ENCODE peak calls at places on chromosomes 12 and 14, in ten cellular contexts. E, J, B, X, T, R, M, P, Z and N are unnamed samples.

GRCh38 chr14:81889529-81889928 is 355.9 kb upstream of the SEL1L start:
- DNase-seq in M (no peak), Z (no peak), B (no peak), E (no peak), R (no peak), P (no peak), T (no peak), X (no peak), J (no peak), N (no peak)

GRCh38 chr12:55745361-55746146 is 2.6 kb downstream of the GDF11 start:
- DNase-seq in J (no peak), E (no peak), Z (no peak), R (no peak), T (peak), B (no peak), P (peak), X (peak), M (no peak), N (peak)

GRCh38 chr12:62332598-62332997 is 72.4 kb downstream of the USP15 start:
- DNase-seq in P (no peak), J (no peak), R (peak), M (no peak), Z (peak), T (no peak), B (peak), X (peak), E (no peak), N (peak)

GRCh38 chr14:100155049-100155621 is 4.3 kb downstream of the DEGS2 start:
- DNase-seq in R (no peak), B (peak), P (peak), Z (peak), X (peak), J (no peak), M (peak), T (no peak), E (no peak), N (peak)

GRCh38 chr12:95774311-95775045 is 16.1 kb downstream of the NTN4 start:
- DNase-seq in R (no peak), B (peak), E (no peak), X (peak), Z (no peak), T (no peak), P (no peak), J (no peak), M (no peak), N (peak)

GRCh38 chr12:6083606-6084005 is 40.9 kb downstream of the VWF start:
- DNase-seq in Z (peak), E (no peak), M (no peak), J (no peak), T (no peak), P (no peak), B (no peak), X (no peak), R (no peak), N (peak)

GRCh38 chr12:16359512-16360491 is 12.4 kb downstream of the MGST1 start:
- DNase-seq in Z (peak), X (peak), T (no peak), M (no peak), E (no peak), R (no peak), B (peak), P (peak), J (no peak), N (peak)

GRCh38 chr12:69844416-69844815 is 19.4 kb downstream of the MYRFL start:
- DNase-seq in P (no peak), T (no peak), B (no peak), Z (no peak), X (no peak), J (no peak), E (peak), M (no peak), R (no peak), N (no peak)

GRCh38 chr14:83260751-83261150 is 1727.1 kb upstream of the SEL1L start:
- DNase-seq in T (no peak), R (no peak), J (no peak), M (no peak), E (no peak), B (no peak), X (no peak), Z (no peak), P (no peak), N (no peak)

GRCh38 chr14:104917992-104918391 is 6.7 kb upstream of the PLD4 start:
- DNase-seq in X (no peak), B (no peak), J (no peak), M (no peak), E (no peak), T (no peak), R (no peak), P (no peak), Z (no peak), N (no peak)

GRCh38 chr12:3527181-3527580 is 36.2 kb downstream of the PRMT8 start:
- DNase-seq in P (no peak), T (no peak), X (peak), Z (peak), J (no peak), R (no peak), B (peak), M (no peak), E (no peak), N (peak)

GRCh38 chr12:25590021-25590721 is 37.1 kb upstream of the LMNTD1 start:
- DNase-seq in T (no peak), Z (no peak), P (no peak), X (no peak), R (no peak), B (no peak), E (no peak), M (peak), J (no peak), N (no peak)

GRCh38 chr12:8088574-8088973 is 6.5 kb downstream of the NECAP1 start:
- DNase-seq in M (peak), B (no peak), E (no peak), T (no peak), J (no peak), X (no peak), P (no peak), R (no peak), Z (no peak), N (no peak)

GRCh38 chr12:1591029-1591428 is 3.4 kb downstream of the FBXL14 start:
- DNase-seq in B (peak), E (no peak), R (no peak), J (no peak), M (peak), P (no peak), T (no peak), Z (peak), X (no peak), N (peak)
- TF ChIP-seq CTCF in B (peak), E (no peak), R (no peak), J (no peak), M (peak), P (no peak), T (no peak), Z (peak), X (no peak), N (no peak)

DNA sequence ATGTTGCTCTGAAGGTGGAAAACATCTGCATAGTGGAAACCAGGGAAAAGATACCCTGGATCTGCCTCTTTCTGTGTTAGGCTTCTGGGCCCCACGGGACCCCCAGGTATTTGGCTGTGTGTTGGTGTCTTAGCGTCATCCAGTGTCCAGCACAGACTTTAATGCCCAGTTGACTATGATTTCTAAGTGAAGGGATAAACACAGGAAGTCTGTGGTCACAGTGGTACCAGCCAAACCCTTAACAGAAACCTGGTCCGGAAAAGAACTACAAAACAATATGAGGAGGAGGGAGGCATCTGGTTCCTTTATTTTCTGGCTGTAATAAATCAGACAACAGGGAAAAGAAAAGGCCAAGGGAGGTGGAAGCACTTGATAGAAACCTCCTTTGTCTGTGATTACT is 56.4 kb downstream of the CMKLR1 start:
- DNase-seq in E (no peak), X (no peak), R (no peak), J (no peak), Z (no peak), P (no peak), M (no peak), T (no peak), B (no peak), N (no peak)
- TF ChIP-seq CTCF in E (no peak), X (no peak), R (no peak), J (no peak), Z (no peak), P (no peak), M (no peak), T (no peak), B (no peak), N (no peak)

GRCh38 chr14:26004342-26004741 is 593.5 kb downstream of the NOVA1 start:
- DNase-seq in E (no peak), T (no peak), Z (no peak), B (no peak), J (no peak), R (no peak), X (no peak), P (no peak), M (no peak), N (no peak)

DNA sequence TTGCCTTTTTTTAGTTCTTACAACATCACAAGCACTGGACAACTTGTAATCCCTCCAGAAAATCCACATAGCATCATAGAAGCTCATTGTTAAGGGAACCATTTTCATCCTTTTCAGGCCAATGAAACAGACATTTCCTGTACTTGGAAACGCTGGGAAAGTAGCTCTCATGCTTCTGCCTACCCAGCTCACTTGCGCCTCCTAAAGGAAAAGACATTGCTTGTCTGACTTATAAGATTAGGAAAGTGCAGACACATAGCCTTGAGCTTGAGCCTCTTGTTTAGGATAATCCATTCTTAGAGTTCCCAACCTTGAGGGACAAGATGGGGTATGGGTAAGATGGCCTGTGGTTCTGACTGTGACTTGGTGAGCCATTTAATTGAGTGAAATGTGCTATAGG is 589.5 kb downstream of the NOVA1 start:
- DNase-seq in Z (peak), J (no peak), R (no peak), E (no peak), M (no peak), B (peak), X (peak), T (no peak), P (no peak), N (no peak)
- TF ChIP-seq CTCF in Z (peak), J (no peak), R (no peak), E (no peak), M (no peak), B (no peak), X (no peak), T (peak), P (peak), N (no peak)

DNA sequence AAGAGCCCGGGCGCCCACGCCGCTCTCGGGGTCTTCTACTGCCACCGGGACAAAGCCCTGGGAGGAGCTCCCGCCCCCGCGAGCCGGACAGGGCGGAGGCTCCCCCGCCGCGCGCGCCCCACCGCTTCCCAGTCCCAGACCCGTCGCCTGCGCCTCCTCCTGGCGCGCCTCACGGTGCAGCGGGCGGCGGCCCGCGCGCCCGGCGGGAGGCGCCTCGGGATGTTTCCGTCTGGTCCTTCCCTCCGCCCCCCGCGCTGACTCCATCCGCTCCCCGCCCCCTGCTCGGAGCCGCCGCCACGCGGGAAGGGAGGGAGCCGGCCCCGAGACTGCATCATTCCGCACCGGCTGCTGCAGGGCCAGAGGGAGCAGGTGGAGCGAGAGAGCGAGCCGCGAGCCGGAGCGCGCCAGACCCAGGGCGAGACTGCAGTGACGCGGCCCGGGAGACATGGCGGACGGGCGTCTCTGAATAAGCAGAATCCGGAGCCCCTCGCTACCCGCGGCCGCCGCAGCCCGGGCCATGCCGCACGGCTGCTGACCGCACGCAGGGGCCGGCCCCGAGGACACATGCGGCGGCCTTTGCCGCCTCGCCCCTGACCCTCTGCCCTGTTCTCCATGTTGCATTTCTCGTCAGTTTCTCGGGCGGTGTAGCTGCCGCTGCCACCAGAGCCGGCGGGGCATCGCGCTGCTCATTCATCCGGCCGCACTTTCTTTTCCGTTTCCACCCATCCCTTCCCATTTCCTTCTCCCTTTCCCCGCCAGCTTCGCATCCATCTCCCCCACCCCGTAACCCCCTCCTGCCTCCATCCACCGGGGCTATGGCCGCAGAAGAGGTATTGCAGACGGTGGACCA is at the start of gene BICD1:
- DNase-seq in M (peak), E (peak), J (peak), Z (peak), X (peak), B (peak), T (peak), R (peak), P (peak), N (peak)
- TF ChIP-seq CTCF in M (peak), E (peak), J (no peak), Z (no peak), X (peak), B (no peak), T (no peak), R (peak), P (peak), N (peak)

DNA sequence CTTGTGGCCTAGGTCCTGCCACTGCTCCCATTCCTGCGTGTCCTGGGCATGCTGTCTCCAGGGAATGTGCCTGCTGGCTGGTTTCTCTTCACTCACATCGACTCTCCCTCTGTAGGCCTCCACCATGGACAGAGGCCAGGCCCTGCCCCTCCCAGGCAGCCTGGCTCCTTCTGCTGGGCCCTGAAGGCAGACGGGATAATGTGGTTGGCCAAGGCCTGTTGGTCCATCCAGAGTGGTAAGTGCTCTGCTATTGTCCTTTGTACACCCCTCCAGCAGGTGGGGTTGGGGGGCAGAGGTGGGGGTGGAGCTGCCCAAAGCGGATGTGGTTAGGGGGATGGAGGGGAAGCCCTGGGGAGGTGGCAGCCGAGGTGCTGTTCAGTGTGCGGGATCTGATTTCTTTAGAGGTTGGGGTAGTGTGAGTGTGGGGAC is 9.5 kb upstream of the NR4A1 start:
- DNase-seq in M (peak), Z (no peak), E (no peak), X (peak), P (no peak), T (peak), R (no peak), B (peak), J (peak), N (peak)
- TF ChIP-seq CTCF in M (peak), Z (no peak), E (no peak), X (no peak), P (no peak), T (no peak), R (no peak), B (no peak), J (no peak), N (no peak)